ENCODE peak calls at places on chromosomes 13 and 19, in six cellular contexts. J is lower leg skin, X is cardiac fibroblast, F is IMR-90, L is tibial nerve, U is aorta. I is an unnamed sample.

GRCh38 chr13:79361299-79361698 is 44.8 kb downstream of the RBM26 start:
- DNase-seq in F (no peak), X (no peak), L (no peak), U (no peak), J (no peak), I (no peak)

GRCh38 chr13:80348750-80349149 is 7.8 kb upstream of the SPRY2 start:
- DNase-seq in U (no peak), X (no peak), F (no peak), L (no peak), J (no peak), I (no peak)

GRCh38 chr13:57933606-57934005 is 302.1 kb downstream of the PCDH17 start:
- DNase-seq in X (peak), J (no peak), L (no peak), U (no peak), F (no peak), I (no peak)

GRCh38 chr13:96003304-96003703 is 49.9 kb downstream of the UGGT2 start:
- DNase-seq in L (no peak), U (no peak), J (no peak), F (no peak), X (peak), I (no peak)

GRCh38 chr13:77429320-77430142 is 102.6 kb upstream of the MYCBP2 start:
- DNase-seq in L (no peak), F (no peak), U (no peak), X (peak), J (no peak), I (no peak)

GRCh38 chr13:35768551-35768950 is 292.1 kb upstream of the MAB21L1 start:
- DNase-seq in U (no peak), L (no peak), J (no peak), F (peak), X (peak), I (no peak)

GRCh38 chr13:28048768-28049167 is 51.6 kb downstream of the FLT3 start:
- DNase-seq in J (no peak), X (no peak), U (no peak), L (no peak), F (no peak), I (no peak)

GRCh38 chr19:29882719-29883105 is 59.3 kb upstream of the URI1 start:
- DNase-seq in X (no peak), J (no peak), F (no peak), U (no peak), L (no peak), I (no peak)

GRCh38 chr13:91946498-91947070 is 548.2 kb downstream of the GPC5 start:
- DNase-seq in J (no peak), L (no peak), F (peak), X (peak), U (no peak), I (no peak)

DNA sequence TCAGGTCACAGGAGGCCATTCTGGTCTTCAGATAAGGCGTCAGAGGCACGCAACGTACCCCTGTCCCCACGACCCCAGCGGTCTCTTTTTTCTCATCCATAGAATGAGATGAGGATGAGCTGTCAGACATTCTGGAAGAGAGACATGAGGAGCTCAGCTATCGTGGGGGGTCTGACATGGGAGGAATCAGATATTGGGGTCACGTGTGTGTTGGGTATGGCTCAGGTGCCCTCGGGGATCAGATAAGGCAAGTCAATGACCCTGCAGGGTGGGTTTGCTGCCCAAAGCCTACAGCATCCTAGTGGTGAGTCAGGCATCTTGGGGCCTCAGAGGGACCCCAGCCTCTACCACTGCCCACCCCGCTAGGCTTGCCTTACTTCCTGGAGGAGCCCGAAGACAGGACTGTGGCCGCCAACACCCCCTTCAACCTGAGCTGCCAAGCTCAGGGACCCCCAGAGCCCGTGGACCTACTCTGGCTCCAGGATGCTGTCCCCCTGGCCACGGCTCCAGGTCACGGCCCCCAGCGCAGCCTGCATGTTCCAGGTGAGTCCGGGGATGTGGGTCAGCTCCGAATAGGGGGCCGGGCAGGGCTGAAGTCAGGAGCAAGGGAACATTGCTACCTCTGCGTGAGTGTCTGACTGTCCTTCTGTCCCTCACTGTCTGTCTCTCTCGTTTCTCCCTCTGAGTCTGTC is 2.6 kb downstream of the AXL start:
- DNase-seq in J (no peak), F (no peak), U (no peak), X (no peak), L (no peak), I (no peak)
- H3K4me3 ChIP-seq in J (no peak), F (no peak), U (no peak), X (peak), L (no peak), I (no peak)

GRCh38 chr19:20388826-20389225 is 176.8 kb downstream of the ZNF737 start:
- DNase-seq in L (no peak), X (no peak), J (no peak), U (no peak), F (no peak), I (no peak)

DNA sequence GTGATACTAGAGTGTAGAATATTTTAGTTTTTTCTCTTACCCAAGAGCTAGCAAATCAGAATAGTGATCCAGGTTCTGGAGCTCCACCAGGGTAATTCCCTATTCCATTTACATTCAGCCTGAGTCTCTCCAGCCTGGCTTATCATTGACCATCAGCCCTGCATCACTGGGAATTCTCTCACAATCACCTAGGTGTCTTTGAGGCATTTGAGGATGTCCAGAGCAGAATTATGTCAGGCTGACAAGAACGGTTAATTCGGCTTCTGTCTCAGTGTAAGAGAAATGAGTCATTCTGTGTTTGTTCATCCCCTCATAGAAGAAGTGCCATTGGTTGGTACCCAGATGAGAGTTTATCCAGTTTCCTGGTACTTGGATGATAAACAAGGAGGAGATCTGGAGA is 180.5 kb downstream of the ZNF737 start:
- DNase-seq in L (no peak), U (no peak), X (no peak), J (no peak), F (no peak), I (no peak)
- H3K4me3 ChIP-seq in L (no peak), U (no peak), X (no peak), J (no peak), F (no peak), I (no peak)

GRCh38 chr19:55460670-55461258 is 678 bp downstream of the ISOC2 start:
- DNase-seq in X (peak), U (peak), F (peak), L (peak), J (peak), I (peak)

GRCh38 chr19:55459551-55459949 is 1.9 kb downstream of the ISOC2 start:
- DNase-seq in F (no peak), J (no peak), L (no peak), X (no peak), U (no peak), I (no peak)

GRCh38 chr19:55461974-55462628 is 659 bp upstream of the ISOC2 start:
- DNase-seq in J (no peak), L (no peak), U (no peak), X (peak), F (peak), I (no peak)

GRCh38 chr19:55461259-55461973 is at the start of gene ISOC2:
- DNase-seq in J (peak), X (peak), L (peak), U (peak), F (peak), I (peak)

DNA sequence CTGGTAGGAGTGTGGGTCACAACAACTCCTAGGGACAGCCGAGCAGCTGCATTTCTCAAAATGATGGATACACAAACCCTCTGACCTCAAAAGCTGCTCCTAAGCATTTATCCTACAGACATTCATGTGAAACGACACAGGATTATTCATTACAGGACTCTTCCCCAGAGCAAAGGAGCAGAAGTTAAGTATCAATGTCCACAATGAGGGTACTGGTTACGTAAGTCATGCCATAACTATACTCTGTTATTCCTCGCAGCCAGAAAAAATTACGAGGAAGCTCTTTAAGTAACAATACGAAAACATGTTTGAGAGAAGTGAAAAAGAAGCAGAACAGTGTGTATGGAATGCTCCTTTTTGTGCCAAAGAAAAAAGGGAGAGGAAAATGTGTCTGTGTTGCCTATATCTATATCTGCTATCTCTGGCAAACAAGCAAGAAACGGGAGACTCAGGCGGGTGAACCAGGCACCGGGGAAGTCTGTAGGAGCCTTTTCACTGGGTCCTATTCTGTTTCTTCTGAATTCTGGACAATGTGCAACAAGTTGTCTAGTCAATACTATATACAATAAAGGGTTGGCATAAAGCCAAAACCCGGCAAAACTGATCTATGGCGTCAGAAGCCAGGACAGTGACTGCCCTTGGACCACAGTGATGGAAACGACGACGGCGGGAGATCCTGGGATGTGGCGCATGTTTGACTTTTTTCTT is 1.3 kb downstream of the ISOC2 start:
- DNase-seq in L (no peak), X (peak), F (peak), J (no peak), U (no peak), I (no peak)
- H3K4me3 ChIP-seq in L (peak), X (peak), F (peak), J (no peak), U (no peak), I (peak)

DNA sequence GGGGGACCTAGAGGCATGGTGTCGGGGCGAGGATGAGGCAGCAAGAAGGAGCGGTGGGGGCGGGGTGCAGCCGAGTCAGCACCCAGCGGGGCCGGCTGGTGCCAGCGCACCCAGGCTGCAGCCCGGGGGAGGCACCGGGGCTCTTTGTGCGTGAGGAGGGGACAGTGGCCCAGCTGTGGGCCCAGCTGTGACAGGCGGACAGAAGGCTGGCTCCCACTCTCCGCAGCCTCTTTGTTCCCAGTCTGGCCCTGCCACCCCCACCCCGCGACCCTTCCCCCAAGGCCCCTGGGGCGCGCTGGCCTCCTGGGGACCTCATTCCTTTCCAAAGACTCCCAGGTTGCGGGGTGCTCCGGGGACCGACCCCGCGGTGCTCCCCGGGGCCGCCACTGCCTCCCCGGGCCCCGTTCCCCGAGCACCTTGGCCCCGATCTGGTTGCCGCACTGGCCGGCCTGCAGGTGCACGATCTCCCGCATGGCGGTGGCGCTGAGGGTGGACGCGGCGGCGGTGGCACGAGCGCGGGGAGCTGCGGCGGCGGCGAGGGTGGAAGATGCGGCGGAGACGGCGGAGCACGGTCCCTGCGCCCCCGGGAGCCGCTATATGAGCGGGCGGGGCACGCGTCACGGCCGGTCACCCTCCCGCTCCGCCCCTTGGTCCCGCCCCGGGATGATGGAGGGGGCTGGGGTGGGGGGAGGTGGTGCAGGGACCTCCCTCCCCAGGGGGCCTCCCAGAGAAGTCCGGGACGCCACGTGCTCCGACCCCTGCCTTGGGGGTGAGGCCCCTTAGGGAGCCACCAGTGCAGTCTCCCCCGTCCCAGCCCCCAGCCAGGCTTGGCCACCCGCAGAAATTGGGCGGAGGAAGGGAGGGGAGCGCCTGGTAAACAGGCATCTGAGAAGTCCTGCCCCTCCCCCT is at the start of gene TUBB4A:
- DNase-seq in J (no peak), X (no peak), F (no peak), U (no peak), L (no peak), I (no peak)
- H3K4me3 ChIP-seq in J (peak), X (no peak), F (no peak), U (no peak), L (peak), I (peak)

GRCh38 chr19:4518345-4519171 is at the start of gene PLIN4:
- DNase-seq in J (no peak), L (no peak), X (peak), F (peak), U (no peak), I (no peak)
- H3K4me3 ChIP-seq in J (no peak), L (no peak), X (no peak), F (no peak), U (no peak), I (peak)

DNA sequence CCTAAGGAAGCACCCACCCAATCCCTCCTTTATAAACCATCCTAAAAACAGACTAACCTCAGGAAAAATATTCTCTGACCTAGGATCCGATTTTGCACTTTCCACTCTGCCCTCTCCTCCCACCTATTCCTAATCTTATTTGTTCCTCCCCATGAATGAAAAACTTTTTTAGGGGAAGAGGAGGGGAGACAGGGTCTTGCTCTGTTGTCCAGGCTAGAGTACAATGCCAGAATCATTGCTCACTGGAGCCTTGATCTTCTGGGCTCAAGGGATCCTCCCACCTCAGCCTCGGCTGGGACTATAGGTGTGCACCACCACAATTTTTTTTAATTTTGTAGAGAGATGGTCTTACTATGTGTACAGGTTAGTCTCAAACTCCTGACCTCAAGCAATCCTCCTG is 4.4 kb downstream of the ZNF564 start:
- DNase-seq in U (no peak), F (no peak), L (no peak), J (no peak), X (no peak), I (no peak)
- H3K4me3 ChIP-seq in U (no peak), F (no peak), L (no peak), J (no peak), X (no peak), I (no peak)

DNA sequence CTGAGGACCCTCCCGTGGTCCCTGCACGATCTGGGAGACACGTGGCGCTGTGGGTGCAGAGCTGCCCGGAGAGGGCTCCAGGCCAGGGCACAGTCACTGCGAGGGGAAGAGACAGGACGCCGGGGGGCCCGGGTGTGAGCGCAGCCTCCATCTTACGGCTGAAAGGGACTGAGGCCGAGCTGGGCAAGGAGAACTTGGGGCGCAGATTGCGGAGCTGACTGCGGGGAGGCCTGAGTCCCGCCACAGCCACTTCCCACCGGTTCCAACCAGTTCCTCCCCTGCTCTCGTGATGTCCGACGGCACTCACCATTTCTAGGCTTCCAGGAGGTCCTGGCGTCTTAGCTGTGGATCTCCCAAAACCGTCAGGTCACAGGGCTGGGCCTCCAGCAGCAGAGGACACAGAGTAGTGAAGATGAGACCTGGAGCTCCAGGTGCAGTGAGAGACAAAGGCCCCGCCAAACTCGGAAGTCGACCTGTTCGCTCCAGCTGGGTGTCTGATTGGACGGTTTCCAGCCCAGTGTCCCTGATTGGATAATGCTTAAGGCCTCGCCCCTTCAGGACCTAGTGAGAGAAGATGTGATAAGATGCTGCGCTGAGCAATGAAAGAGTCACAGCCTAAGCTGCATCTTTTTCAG is 4.8 kb upstream of the ZNF253 start:
- DNase-seq in J (no peak), F (no peak), L (no peak), U (peak), X (no peak), I (no peak)
- H3K4me3 ChIP-seq in J (no peak), F (no peak), L (no peak), U (no peak), X (no peak), I (no peak)

DNA sequence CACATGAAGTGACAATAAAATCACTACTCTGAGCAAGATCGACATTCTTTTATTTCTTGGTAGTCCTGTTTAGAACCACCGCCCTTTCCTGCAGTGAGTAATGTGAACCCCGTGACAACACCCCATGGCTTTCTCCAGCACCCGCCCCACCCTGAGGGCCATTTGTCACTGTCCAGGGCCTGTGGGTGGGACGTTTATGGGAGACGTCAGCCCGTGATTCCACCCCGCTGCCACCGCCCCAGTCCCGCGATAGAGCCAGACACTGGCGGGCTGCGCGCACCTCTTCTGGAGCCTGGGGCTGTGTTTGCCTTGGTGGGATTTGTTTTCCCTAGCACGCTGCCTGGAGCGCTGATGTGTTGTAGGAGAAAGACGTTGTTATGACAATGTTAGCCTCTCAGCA is 263.7 kb downstream of the TEX29 start:
- DNase-seq in F (no peak), L (no peak), U (no peak), J (peak), X (no peak), I (no peak)
- H3K4me3 ChIP-seq in F (no peak), L (no peak), U (no peak), J (no peak), X (no peak), I (no peak)